ENCODE peak calls at places on chromosomes 3 and 15, in four cellular contexts. O, P, M and B are unnamed samples.
A peak's percentile ranks its signal among the peaks of the same experiment; 100 is the strongest.

GRCh38 chr3:143216709-143217182 is 97.2 kb downstream of the CHST2 start:
- DNase-seq in P (no peak), O (no peak), M (no peak), B (no peak)

GRCh38 chr15:83210619-83211018 is 3.0 kb upstream of the HDGFL3 start:
- DNase-seq in M (no peak), O (no peak), P (no peak), B (no peak)

GRCh38 chr3:137165117-137165806 is 207.5 kb downstream of the IL20RB start:
- DNase-seq in M (peak; percentile 14), P (no peak), O (no peak), B (peak; percentile 1)

GRCh38 chr3:56133423-56133822 is 334.8 kb downstream of the ERC2 start:
- DNase-seq in O (no peak), M (no peak), P (no peak), B (no peak)

GRCh38 chr3:169091196-169091595 is 572.3 kb downstream of the MECOM start:
- DNase-seq in M (no peak), O (no peak), P (no peak), B (no peak)

GRCh38 chr3:40780341-40780800 is 255.6 kb downstream of the ZNF621 start:
- DNase-seq in P (peak; percentile 46), O (no peak), M (no peak), B (no peak)

GRCh38 chr15:60740231-60740630 is 261.3 kb upstream of the ICE2 start:
- DNase-seq in P (no peak), O (no peak), M (no peak), B (no peak)

GRCh38 chr3:42493798-42494151 is 8.7 kb upstream of the VIPR1 start:
- DNase-seq in M (no peak), O (peak; percentile 37), P (no peak), B (no peak)

GRCh38 chr3:42078686-42079085 is 12.5 kb upstream of the TRAK1 start:
- DNase-seq in M (no peak), P (no peak), O (no peak), B (no peak)

GRCh38 chr3:48399387-48400172 is 27.6 kb downstream of the FBXW12 start:
- DNase-seq in P (no peak), M (peak; percentile 3), O (peak; percentile 50), B (no peak)

GRCh38 chr3:45199837-45200648 is 26.0 kb downstream of the TMEM158 start:
- DNase-seq in P (peak; percentile 76), O (no peak), M (peak; percentile 59), B (peak; percentile 65)

GRCh38 chr3:143727391-143727790 is 120.9 kb downstream of the SLC9A9 start:
- DNase-seq in P (no peak), M (no peak), O (no peak), B (no peak)

GRCh38 chr3:177944228-177944661 is 592.0 kb upstream of the KCNMB2 start:
- DNase-seq in M (no peak), P (no peak), O (no peak), B (no peak)

GRCh38 chr15:62105266-62105665 is 38.5 kb downstream of the C2CD4A start:
- DNase-seq in P (no peak), M (no peak), O (no peak), B (no peak)

GRCh38 chr3:66620185-66620803 is 119.5 kb upstream of the LRIG1 start:
- DNase-seq in P (no peak), M (no peak), O (no peak), B (no peak)

GRCh38 chr15:78978601-78979179 is 33.8 kb upstream of the CTSH start:
- DNase-seq in M (no peak), O (no peak), P (no peak), B (no peak)

GRCh38 chr3:127884069-127884468 is 31.0 kb upstream of the KBTBD12 start:
- DNase-seq in O (no peak), P (no peak), M (no peak), B (no peak)

GRCh38 chr3:70556056-70556455 is 243.6 kb upstream of the MDFIC2 start:
- DNase-seq in P (no peak), M (no peak), O (no peak), B (no peak)

GRCh38 chr3:14549256-14549931 is 9.3 kb upstream of the GRIP2 start:
- DNase-seq in P (peak; percentile 18), M (peak; percentile 70), O (no peak), B (peak; percentile 63)

GRCh38 chr3:112109313-112109712 is 23.1 kb downstream of the C3orf52 start:
- DNase-seq in O (no peak), P (peak; percentile 7), M (no peak), B (no peak)

GRCh38 chr15:70608156-70608555 is 155.2 kb downstream of the UACA start:
- DNase-seq in O (no peak), M (no peak), P (no peak), B (no peak)

GRCh38 chr15:34754674-34755418 is at the start of gene GJD2:
- DNase-seq in P (no peak), O (peak; percentile 76), M (peak; percentile 14), B (no peak)

GRCh38 chr15:101070502-101071273 is 151.5 kb downstream of the LRRK1 start:
- DNase-seq in P (peak; percentile 99), O (no peak), M (no peak), B (no peak)

GRCh38 chr15:59833366-59833765 is 144.2 kb upstream of the BNIP2 start:
- DNase-seq in M (no peak), P (no peak), O (no peak), B (no peak)

GRCh38 chr3:114585687-114586086 is 291.9 kb downstream of the TIGIT start:
- DNase-seq in M (no peak), O (no peak), P (no peak), B (no peak)

GRCh38 chr15:65245096-65245849 is 34.0 kb upstream of the CILP start:
- DNase-seq in P (peak; percentile 75), O (no peak), M (no peak), B (no peak)

GRCh38 chr3:169342652-169343051 is 320.9 kb downstream of the MECOM start:
- DNase-seq in M (no peak), O (no peak), P (no peak), B (no peak)

GRCh38 chr3:183527980-183528379 is 27.5 kb downstream of the KLHL6 start:
- DNase-seq in P (no peak), M (no peak), O (no peak), B (no peak)

DNA sequence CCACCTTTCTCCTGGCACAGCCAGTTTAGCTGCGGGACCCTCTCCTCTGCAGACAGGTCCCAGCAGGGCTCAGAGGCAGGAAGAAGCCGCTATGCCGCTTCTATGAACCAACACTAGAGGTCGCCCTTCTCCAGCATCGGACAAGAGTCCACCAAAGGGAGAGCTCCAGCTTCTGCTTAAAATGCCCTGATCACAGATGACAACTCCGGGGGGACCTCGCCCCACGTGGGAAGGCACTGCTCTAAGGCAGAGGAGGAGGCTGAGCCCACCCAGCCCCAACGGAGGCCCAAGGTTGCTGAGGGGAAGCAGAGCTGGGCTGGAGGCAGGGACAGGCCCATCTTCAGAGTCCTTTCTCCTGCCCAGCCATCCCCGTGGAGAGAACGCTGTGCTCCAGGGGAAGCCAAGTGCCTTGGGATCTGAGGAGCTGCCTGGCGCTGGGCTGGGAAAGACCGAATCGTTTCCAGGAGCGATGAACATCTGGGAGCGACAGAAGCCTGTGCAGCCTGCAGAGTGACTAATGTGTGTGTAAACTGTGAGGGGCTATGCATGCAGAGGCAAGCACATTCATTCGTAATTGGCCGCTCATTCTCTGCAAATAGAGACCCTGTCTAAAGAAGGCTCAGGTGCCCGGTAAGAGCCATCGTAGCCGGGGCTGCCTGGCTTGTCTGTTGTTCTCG is 43.5 kb upstream of the BDH1 start:
- DNase-seq in O (peak; percentile 88), M (peak; percentile 82), P (peak; percentile 70), B (peak; percentile 66)
- TF ChIP-seq MAFK in O (no peak), M (no peak), P (no peak), B (no peak)

DNA sequence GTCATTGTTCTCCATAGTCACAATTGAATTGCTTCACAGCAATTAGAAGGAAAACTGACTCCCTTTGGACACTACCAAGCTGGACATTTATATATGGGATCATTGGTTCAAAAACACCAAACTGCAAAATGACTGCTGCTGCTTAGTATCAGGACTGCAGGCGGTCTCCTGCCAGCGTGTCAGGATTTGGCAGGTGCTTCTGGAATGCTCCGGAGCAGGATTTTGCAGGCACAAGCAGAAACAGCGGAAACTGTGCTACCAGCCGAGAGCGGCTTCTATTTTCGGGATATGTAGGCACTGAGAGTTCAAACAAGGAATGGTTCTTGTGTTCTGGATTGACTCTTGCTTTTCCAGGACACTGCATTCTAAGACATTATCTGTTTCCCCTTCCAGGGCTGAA is 95.5 kb downstream of the SSR3 start:
- DNase-seq in M (no peak), P (no peak), O (no peak), B (no peak)
- TF ChIP-seq EP300 in M (no peak), P (no peak), O (no peak), B (no peak)

GRCh38 chr3:61663728-61664492 is 102.5 kb downstream of the PTPRG start:
- DNase-seq in M (no peak), O (peak; percentile 47), P (no peak), B (peak; percentile 21)
- TF ChIP-seq MAFK in M (no peak), O (no peak), P (no peak), B (no peak)

GRCh38 chr3:188574885-188575284 is 420.9 kb downstream of the LPP start:
- DNase-seq in M (no peak), P (no peak), O (no peak), B (no peak)
- TF ChIP-seq EP300 in M (no peak), P (no peak), O (no peak), B (no peak)

DNA sequence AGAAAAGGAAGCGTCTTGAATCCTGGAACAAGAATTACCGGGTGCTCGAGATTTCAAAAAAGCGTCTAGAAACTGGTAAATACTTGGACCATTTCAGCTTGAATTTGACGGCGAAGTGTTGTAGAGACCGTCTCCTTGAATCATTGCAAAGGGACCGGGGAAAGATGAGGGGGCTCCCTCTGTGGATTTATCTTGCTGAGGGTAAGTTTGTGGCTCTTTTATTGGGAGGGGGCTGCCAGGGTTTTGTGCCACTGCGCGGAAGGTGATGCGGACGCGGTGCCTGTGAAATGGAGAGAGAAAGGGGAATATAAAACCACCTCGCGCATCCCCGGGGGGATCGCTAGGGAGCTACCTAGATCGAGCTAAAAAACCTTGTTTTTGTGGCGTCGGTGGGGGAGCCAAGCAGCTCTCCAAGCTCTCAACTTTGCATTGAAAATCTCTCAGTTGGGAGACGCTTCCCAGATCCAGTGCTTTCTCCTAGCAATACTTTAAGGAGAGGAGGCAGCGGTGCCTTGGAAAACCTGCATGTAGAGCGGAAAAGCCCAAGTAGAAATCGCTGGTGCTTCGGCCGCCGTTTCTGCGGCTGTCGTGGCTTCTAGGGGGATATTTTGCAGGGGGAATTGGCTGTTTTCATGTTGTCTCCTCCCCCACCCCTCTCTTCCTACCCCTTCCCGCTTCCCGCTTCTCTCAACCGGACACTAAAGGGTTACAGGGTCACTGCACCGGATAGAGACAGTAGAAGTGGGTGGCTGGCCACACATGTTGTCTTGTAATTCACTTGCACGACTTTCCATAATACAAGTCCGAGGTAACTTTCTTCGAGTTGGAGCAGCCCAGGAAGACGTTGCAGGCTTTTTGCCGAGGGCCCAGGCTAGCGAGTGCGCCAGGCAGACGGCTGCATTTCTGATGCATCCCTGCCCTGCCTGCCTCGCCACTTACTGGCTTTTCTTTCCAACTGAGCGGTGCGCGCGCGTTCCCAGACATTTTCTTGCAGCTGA is 187.6 kb downstream of the NLGN1 start:
- DNase-seq in M (no peak), O (peak; percentile 69), P (no peak), B (no peak)
- TF ChIP-seq MAFK in M (no peak), O (no peak), P (no peak), B (no peak)